ENCODE peak calls at places on chromosomes 7 and 10, in five cellular contexts. O, U, X, R and B are unnamed samples. For H3K36me3, the result is how much of the 10 kb centered on the place peaks cover.

GRCh38 chr10:46282460-46283216 is 4.2 kb upstream of the ANTXRL start:
- DNase-seq in O (peak), U (peak), X (peak), R (peak), B (peak)

GRCh38 chr10:74640134-74640533 is 186.3 kb upstream of the KAT6B start:
- DNase-seq in O (no peak), U (no peak), X (no peak), R (no peak), B (no peak)

GRCh38 chr10:129445445-129445844 is 21.6 kb upstream of the MGMT start:
- DNase-seq in O (no peak), U (no peak), X (no peak), R (no peak), B (no peak)

GRCh38 chr10:128180843-128181242 is 54.6 kb upstream of the MKI67 start:
- DNase-seq in O (no peak), U (no peak), X (no peak), R (no peak), B (no peak)

GRCh38 chr10:58456180-58456579 is 56.5 kb upstream of the BICC1 start:
- DNase-seq in O (no peak), U (no peak), X (no peak), R (no peak), B (no peak)

GRCh38 chr7:28292826-28293528 is 112.4 kb upstream of the JAZF1 start:
- DNase-seq in O (no peak), U (no peak), X (no peak), R (no peak), B (no peak)

GRCh38 chr7:159370-160270 is 32.8 kb upstream of the FAM20C start:
- DNase-seq in O (no peak), U (no peak), X (no peak), R (no peak), B (no peak)

GRCh38 chr7:87216701-87217508 is 2.6 kb downstream of the TMEM243 start:
- DNase-seq in O (no peak), U (peak), X (no peak), R (no peak), B (no peak)

GRCh38 chr7:102271158-102271798 is 15.4 kb upstream of the SH2B2 start:
- DNase-seq in O (no peak), U (no peak), X (no peak), R (no peak), B (no peak)

GRCh38 chr10:78904196-78904595 is 164.6 kb upstream of the ZMIZ1 start:
- DNase-seq in O (no peak), U (no peak), X (no peak), R (no peak), B (no peak)

GRCh38 chr7:133682364-133683181 is 429.7 kb downstream of the EXOC4 start:
- DNase-seq in O (no peak), U (no peak), X (no peak), R (no peak), B (no peak)

GRCh38 chr7:128879939-128880746 is 17.5 kb downstream of the ATP6V1F start:
- DNase-seq in O (peak), U (peak), X (peak), R (no peak), B (peak)

GRCh38 chr7:6284055-6284400 is 11.6 kb upstream of the CYTH3 start:
- DNase-seq in O (peak), U (peak), X (no peak), R (no peak), B (peak)

GRCh38 chr10:86291616-86292340 is 74.8 kb downstream of the GRID1 start:
- DNase-seq in O (peak), U (no peak), X (peak), R (no peak), B (no peak)

GRCh38 chr10:18298256-18298655 is 158.0 kb downstream of the CACNB2 start:
- DNase-seq in O (no peak), U (no peak), X (no peak), R (no peak), B (no peak)

GRCh38 chr10:85532821-85533220 is 833.8 kb downstream of the GRID1 start:
- DNase-seq in O (no peak), U (no peak), X (no peak), R (no peak), B (no peak)

GRCh38 chr7:127705461-127705959 is 53.5 kb downstream of the SND1 start:
- DNase-seq in O (no peak), U (peak), X (no peak), R (no peak), B (no peak)

GRCh38 chr7:22445140-22445722 is 54.8 kb downstream of the STEAP1B start:
- DNase-seq in O (no peak), U (no peak), X (no peak), R (peak), B (no peak)

GRCh38 chr10:95312264-95312663 is 21.5 kb upstream of the PDLIM1 start:
- DNase-seq in O (no peak), U (no peak), X (no peak), R (no peak), B (no peak)
- H3K4me3 ChIP-seq in O (no peak), U (no peak), X (no peak), R (no peak), B (no peak)

GRCh38 chr7:30450983-30451497 is 27.5 kb downstream of the NOD1 start:
- DNase-seq in O (no peak), U (no peak), X (no peak), R (no peak), B (no peak)

GRCh38 chr7:30453016-30453415 is 25.6 kb downstream of the NOD1 start:
- DNase-seq in O (no peak), U (no peak), X (no peak), R (no peak), B (no peak)

GRCh38 chr7:30452278-30452930 is 26.2 kb downstream of the NOD1 start:
- DNase-seq in O (no peak), U (no peak), X (no peak), R (no peak), B (no peak)

GRCh38 chr7:30450123-30450982 is 28.2 kb downstream of the NOD1 start:
- DNase-seq in O (no peak), U (no peak), X (no peak), R (no peak), B (no peak)

DNA sequence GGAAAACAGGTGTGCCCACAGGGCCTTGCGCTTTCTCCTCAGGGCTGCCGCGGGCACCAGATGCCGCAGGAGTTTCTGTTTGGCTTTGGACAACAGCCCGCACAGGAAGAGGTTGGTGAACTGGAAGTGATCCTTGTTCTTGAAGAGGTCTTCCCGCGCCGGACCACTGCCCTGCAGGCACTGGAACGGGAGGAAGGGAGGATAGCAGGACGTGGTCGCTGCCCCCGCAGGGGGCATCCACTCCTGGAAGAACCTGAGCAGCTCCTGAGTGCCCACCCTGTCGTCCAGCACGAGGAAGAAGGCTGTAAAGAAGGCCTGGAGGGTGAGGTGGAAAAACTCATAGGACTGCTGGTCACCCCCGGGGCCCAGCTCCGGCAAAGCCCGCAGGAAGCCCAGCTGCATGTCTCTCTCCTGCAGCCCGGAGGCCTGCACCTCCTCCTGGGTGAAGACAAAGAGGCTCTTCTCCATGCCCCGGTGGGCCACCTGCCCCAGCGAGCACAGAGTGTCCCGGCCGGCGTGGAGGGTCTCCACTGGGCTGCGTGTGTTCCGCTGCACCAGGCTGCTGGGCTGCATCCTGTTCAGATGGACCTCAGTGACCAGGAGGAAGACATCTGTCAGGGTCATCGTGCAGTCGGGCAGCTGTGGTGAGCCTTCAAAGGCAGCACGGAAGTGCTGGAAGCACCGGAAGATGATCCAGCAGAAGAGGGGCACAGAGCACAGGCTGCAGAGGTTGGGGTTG is 26.9 kb downstream of the NOD1 start:
- DNase-seq in O (no peak), U (no peak), X (no peak), R (no peak), B (no peak)
- H3K36me3 ChIP-seq in O (half or more), U (under half), X (under half), R (half or more), B (under half)

DNA sequence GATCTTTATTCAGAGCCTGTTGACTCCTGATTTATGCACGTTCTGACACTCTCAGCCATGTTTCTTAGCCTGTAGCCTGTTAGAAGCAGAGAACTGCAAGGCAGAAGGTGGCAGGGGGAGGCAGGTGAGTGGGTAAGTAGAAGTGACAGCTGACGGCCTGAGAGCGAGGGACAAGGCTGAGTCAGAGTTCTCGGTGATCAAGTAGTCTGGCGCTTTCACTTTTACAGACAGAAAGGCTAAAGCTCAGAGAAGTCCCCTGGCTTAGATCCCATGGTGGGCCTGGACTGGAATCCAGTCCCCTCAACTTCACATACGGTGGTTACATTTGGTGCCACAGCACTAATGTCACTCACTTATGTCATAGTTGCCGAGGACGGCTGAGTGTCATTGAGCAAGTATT is 139.0 kb downstream of the TACC2 start:
- DNase-seq in O (no peak), U (peak), X (no peak), R (no peak), B (peak)
- H3K4me3 ChIP-seq in O (peak), U (peak), X (no peak), R (no peak), B (peak)

GRCh38 chr10:124611738-124612137 is 132.4 kb downstream of the FAM53B start:
- DNase-seq in O (no peak), U (no peak), X (no peak), R (no peak), B (no peak)

GRCh38 chr10:124615259-124615658 is 128.9 kb downstream of the FAM53B start:
- DNase-seq in O (no peak), U (no peak), X (no peak), R (no peak), B (no peak)

GRCh38 chr10:124616040-124616835 is 127.9 kb downstream of the FAM53B start:
- DNase-seq in O (no peak), U (no peak), X (no peak), R (no peak), B (no peak)

GRCh38 chr10:124612611-124613498 is 131.3 kb downstream of the FAM53B start:
- DNase-seq in O (no peak), U (peak), X (peak), R (no peak), B (peak)

GRCh38 chr10:124614003-124614659 is 130.0 kb downstream of the FAM53B start:
- DNase-seq in O (no peak), U (no peak), X (no peak), R (no peak), B (no peak)
- H3K36me3 ChIP-seq in O (under half), U (under half), X (under half), R (under half), B (under half)

DNA sequence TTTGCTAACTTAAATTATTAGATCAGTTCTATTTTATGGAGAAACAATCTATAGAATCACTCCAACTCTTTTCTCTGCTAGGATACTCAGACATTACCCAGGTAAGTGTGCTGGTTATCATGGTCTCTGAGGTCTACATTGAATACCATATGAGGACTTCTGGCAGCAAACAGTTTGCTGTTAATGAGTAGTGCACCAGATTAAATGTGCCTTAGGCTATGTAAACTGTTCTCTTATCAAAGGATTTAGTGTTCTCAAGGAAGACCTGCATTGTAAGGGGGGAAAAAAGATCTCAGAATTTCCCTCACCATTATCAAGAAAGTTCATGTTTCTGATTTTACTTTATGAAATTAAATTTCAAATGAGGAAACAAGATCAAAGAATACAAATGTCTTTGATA is 107.5 kb downstream of the ITGB8 start:
- DNase-seq in O (no peak), U (no peak), X (no peak), R (no peak), B (no peak)
- H3K4me3 ChIP-seq in O (no peak), U (no peak), X (no peak), R (no peak), B (no peak)